ENCODE peak calls at places on chromosomes 13 and 19, in nine cellular contexts. I is uterus, M is upper lobe of left lung, V is sigmoid colon, G is K562, Y is spleen, D is heart left ventricle, C is adrenal gland, H is tibial nerve. N is an unnamed sample. For H3K4me1 and H3K36me3, the result is how much of the 10 kb centered on the place peaks cover.

GRCh38 chr19:11197291-11198174 is at the start of gene KANK2:
- DNase-seq in I (peak), M (peak), V (peak), G (peak), Y (peak), D (peak), C (peak), H (peak), N (peak)

GRCh38 chr13:49454388-49455015 is 10.4 kb downstream of the SETDB2 start:
- DNase-seq in I (no peak), M (no peak), V (no peak), G (no peak), Y (no peak), D (no peak), C (no peak), H (no peak), N (no peak)

GRCh38 chr19:6501740-6502648 is at the start of gene TUBB4A:
- DNase-seq in I (no peak), M (no peak), V (no peak), G (peak), Y (peak), D (peak), C (peak), H (no peak), N (no peak)

GRCh38 chr13:42600943-42601342 is 27.0 kb downstream of the TNFSF11 start:
- DNase-seq in I (no peak), M (no peak), V (no peak), G (no peak), Y (no peak), D (no peak), C (no peak), H (no peak), N (no peak)

GRCh38 chr13:106533940-106534843 is 1.3 kb downstream of the EFNB2 start:
- DNase-seq in I (peak), M (peak), V (peak), G (no peak), Y (peak), D (peak), C (peak), H (no peak), N (peak)

GRCh38 chr13:113598481-113598880 is 13.9 kb downstream of the TFDP1 start:
- DNase-seq in I (no peak), M (peak), V (peak), G (no peak), Y (peak), D (no peak), C (no peak), H (no peak), N (no peak)

GRCh38 chr19:28264556-28264955 is 948.4 kb downstream of the UQCRFS1 start:
- DNase-seq in I (no peak), M (no peak), V (no peak), G (no peak), Y (no peak), D (no peak), C (no peak), H (no peak), N (no peak)

GRCh38 chr13:47901451-47901850 is 99.6 kb downstream of the SUCLA2 start:
- DNase-seq in I (no peak), M (no peak), V (no peak), G (no peak), Y (no peak), D (no peak), C (no peak), H (no peak), N (no peak)

GRCh38 chr19:39297931-39298634 is 1.9 kb downstream of the IFNL1 start:
- DNase-seq in I (no peak), M (peak), V (peak), G (no peak), Y (peak), D (no peak), C (no peak), H (no peak), N (no peak)

GRCh38 chr13:37833411-37833810 is 36.2 kb downstream of the TRPC4 start:
- DNase-seq in I (no peak), M (no peak), V (no peak), G (no peak), Y (no peak), D (no peak), C (no peak), H (no peak), N (no peak)

GRCh38 chr19:17575871-17576757 is 20.7 kb downstream of the COLGALT1 start:
- DNase-seq in I (no peak), M (no peak), V (no peak), G (peak), Y (no peak), D (no peak), C (no peak), H (no peak), N (no peak)

GRCh38 chr13:22049384-22049783 is 378.5 kb downstream of the FGF9 start:
- DNase-seq in I (no peak), M (no peak), V (no peak), G (no peak), Y (no peak), D (no peak), C (no peak), H (no peak), N (no peak)

GRCh38 chr13:112071011-112071901 is 4.3 kb downstream of the SOX1 start:
- DNase-seq in I (no peak), M (no peak), V (no peak), G (no peak), Y (no peak), D (no peak), C (no peak), H (no peak), N (no peak)

GRCh38 chr13:108855737-108856387 is 226.5 kb downstream of the MYO16 start:
- DNase-seq in I (no peak), M (no peak), V (no peak), G (no peak), Y (no peak), D (no peak), C (no peak), H (no peak), N (no peak)

GRCh38 chr13:30802953-30803478 is 67.7 kb downstream of the ALOX5AP start:
- DNase-seq in I (peak), M (peak), V (peak), G (peak), Y (peak), D (peak), C (peak), H (peak), N (peak)

GRCh38 chr19:58154287-58154678 is 3.7 kb upstream of the ZNF329 start:
- DNase-seq in I (peak), M (peak), V (peak), G (peak), Y (no peak), D (peak), C (peak), H (no peak), N (peak)

GRCh38 chr19:2779121-2779740 is 3.8 kb downstream of the SGTA start:
- DNase-seq in I (no peak), M (no peak), V (no peak), G (no peak), Y (no peak), D (no peak), C (no peak), H (no peak), N (no peak)
- H3K4me1 ChIP-seq in I (under half), M (half or more), V (under half), G (under half), Y (half or more), D (under half), C (half or more), H (under half), N (under half)

DNA sequence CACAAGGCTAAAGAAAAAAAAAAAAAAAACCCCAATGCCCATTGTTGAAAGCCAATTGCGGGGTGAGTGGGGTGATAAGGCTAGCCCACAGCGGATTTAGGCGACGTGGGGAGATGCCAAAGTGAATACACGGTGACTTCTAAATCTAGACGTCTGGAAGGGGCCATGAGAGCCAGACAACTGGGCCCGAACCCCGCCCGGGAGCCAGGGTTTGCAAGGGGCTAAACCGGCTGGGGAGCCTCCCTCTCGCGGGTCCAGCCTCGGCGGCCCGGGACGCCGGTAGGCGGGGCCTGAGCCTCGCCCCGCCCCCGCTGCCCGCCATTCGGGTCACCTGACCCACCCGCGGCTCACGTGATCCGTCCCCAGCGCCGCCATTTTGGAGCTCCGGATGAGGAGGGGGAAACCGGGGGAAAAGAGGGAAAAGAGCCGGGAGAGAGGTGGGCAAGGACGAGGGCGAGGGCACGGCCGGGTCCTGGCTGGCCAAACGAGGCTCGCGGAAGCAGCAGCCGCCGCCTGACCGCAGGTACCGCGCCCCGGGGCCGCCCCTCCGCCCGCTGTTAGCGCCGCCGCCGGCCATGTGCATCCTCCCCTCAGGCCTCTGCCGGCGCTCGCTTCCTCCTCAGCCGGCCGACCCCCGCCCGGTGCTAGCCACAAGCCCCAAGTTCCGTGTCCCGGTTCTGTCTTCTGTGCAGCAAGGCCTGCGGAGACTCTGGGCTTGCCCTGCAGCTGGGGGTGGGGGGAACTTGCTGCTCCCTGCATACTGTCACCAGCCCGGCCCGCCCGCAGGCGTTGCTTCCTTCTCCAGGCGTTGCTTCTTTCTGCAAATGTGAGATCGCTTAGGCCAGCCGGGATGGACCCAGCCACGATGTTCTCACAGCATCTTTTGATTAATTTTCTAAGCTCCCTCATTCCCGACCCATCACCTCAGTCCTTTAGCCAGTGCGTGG is at the start of gene ZNF507:
- DNase-seq in I (peak), M (peak), V (peak), G (peak), Y (peak), D (peak), C (peak), H (peak), N (peak)
- TF ChIP-seq POLR2A in I (no peak), M (peak), V (peak), G (peak), Y (peak), D (no peak), C (no peak), H (no peak), N (no peak)

GRCh38 chr19:16402076-16402475 is 69.7 kb downstream of the EPS15L1 start:
- DNase-seq in I (no peak), M (no peak), V (no peak), G (no peak), Y (peak), D (no peak), C (no peak), H (no peak), N (peak)

GRCh38 chr19:16397791-16398529 is 73.3 kb downstream of the KLF2 start:
- DNase-seq in I (no peak), M (no peak), V (no peak), G (no peak), Y (peak), D (peak), C (no peak), H (peak), N (peak)

GRCh38 chr19:16400911-16401675 is 70.7 kb downstream of the EPS15L1 start:
- DNase-seq in I (peak), M (no peak), V (no peak), G (no peak), Y (peak), D (peak), C (no peak), H (no peak), N (no peak)

GRCh38 chr19:16394681-16395375 is 70.2 kb downstream of the KLF2 start:
- DNase-seq in I (no peak), M (no peak), V (no peak), G (no peak), Y (no peak), D (peak), C (no peak), H (no peak), N (no peak)

GRCh38 chr19:16398530-16399241 is 73.1 kb downstream of the EPS15L1 start:
- DNase-seq in I (no peak), M (no peak), V (no peak), G (no peak), Y (peak), D (peak), C (no peak), H (no peak), N (no peak)
- H3K36me3 ChIP-seq in I (under half), M (under half), V (under half), G (under half), Y (under half), D (half or more), C (under half), H (under half), N (under half)

DNA sequence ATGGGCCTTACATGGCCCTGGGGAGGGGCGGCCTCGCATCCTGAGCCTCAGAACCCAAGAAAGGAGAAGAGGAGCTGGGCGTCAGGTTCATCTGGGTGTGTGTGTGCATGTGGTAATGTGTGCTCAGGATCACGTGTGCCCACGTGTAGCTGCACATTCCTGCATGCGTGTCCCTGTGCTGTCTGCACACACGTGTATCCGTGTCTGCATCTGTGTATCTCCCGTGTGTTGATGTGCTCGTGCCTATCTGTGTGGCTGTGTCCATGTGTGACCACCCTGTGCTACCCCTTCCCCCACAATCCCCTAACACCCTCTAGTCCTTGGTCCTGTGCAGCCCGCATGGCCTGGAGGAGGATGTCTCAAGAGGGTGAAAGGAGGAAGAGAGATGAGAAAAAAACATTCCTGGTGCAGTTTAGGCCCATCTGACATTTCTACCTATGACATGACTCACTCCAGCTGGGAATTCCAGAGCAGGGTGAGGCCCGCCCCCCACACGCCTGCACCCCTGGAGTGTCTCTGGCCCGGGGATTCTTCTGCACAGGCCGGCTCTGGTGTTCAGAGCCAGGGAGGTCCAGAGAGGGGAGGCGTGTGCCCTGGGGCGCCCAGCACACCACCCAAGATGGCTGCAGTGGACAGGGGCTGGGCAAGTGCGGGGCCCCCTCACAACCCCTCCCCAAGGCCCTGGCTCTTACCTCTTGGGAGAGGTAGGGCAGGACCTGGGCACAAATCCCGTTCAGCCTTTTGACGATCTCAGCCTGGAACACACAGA is 7.1 kb downstream of the TLE5 start:
- DNase-seq in I (no peak), M (no peak), V (no peak), G (no peak), Y (no peak), D (no peak), C (no peak), H (no peak), N (no peak)
- H3K4me1 ChIP-seq in I (under half), M (under half), V (under half), G (under half), Y (half or more), D (under half), C (half or more), H (under half), N (under half)

GRCh38 chr13:97858161-97858560 is 95.3 kb upstream of the IPO5 start:
- DNase-seq in I (no peak), M (no peak), V (no peak), G (no peak), Y (no peak), D (no peak), C (no peak), H (no peak), N (no peak)

GRCh38 chr13:97852181-97852874 is 101.1 kb upstream of the IPO5 start:
- DNase-seq in I (no peak), M (no peak), V (no peak), G (no peak), Y (no peak), D (no peak), C (no peak), H (no peak), N (no peak)

GRCh38 chr13:97856001-97856675 is 97.3 kb upstream of the IPO5 start:
- DNase-seq in I (peak), M (peak), V (peak), G (no peak), Y (no peak), D (peak), C (peak), H (peak), N (peak)

GRCh38 chr13:97853550-97853949 is 99.9 kb upstream of the IPO5 start:
- DNase-seq in I (no peak), M (no peak), V (no peak), G (no peak), Y (no peak), D (no peak), C (no peak), H (no peak), N (no peak)

GRCh38 chr13:97855570-97855970 is 97.9 kb upstream of the IPO5 start:
- DNase-seq in I (peak), M (peak), V (peak), G (peak), Y (no peak), D (peak), C (peak), H (no peak), N (no peak)
- TF ChIP-seq POLR2A in I (no peak), M (no peak), V (no peak), G (no peak), Y (no peak), D (no peak), C (no peak), H (no peak), N (no peak)

GRCh38 chr19:12945479-12946091 is at the start of gene RAD23A:
- DNase-seq in I (peak), M (peak), V (peak), G (peak), Y (peak), D (peak), C (peak), H (peak), N (peak)
- H3K36me3 ChIP-seq in I (under half), M (half or more), V (half or more), G (half or more), Y (under half), D (half or more), C (half or more), H (under half), N (under half)

GRCh38 chr13:41052441-41052840 is 8.9 kb upstream of the WBP4 start:
- DNase-seq in I (no peak), M (no peak), V (no peak), G (no peak), Y (no peak), D (no peak), C (no peak), H (no peak), N (no peak)
- H3K4me1 ChIP-seq in I (under half), M (half or more), V (under half), G (under half), Y (half or more), D (under half), C (half or more), H (under half), N (under half)

GRCh38 chr19:48618916-48619691 is at the start of the genes RPL18 and SPHK2:
- DNase-seq in I (peak), M (peak), V (peak), G (peak), Y (peak), D (peak), C (peak), H (peak), N (peak)
- TF ChIP-seq POLR2A in I (peak), M (peak), V (peak), G (peak), Y (peak), D (no peak), C (peak), H (peak), N (peak)

DNA sequence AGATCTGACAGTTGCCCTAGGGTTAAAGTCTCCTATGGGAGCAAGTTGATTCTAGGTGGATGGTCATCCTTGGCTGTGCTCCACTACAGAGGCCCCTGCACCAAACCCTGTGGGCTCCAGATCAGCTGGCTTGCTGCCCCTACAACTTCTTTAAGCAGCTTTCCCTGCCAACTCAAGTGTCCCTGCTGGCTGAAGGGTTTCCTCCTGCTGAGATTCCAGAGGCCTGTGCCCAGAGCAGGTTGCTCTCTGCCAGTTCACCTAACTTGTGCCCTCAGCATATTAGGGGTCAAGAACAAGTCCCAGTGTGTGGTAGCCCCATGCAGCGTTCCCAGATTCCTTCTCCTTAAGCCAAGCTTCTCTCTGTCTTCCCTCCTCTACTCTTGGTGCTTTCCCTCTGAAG is 85.6 kb downstream of the ZMYM2 start:
- DNase-seq in I (no peak), M (no peak), V (no peak), G (no peak), Y (no peak), D (no peak), C (no peak), H (no peak), N (no peak)
- H3K36me3 ChIP-seq in I (under half), M (under half), V (under half), G (under half), Y (under half), D (half or more), C (under half), H (under half), N (under half)